ENCODE peak calls at places on chromosomes 13 and 19, in six cellular contexts. One of them, this sample, is unnamed.

GRCh38 chr13:65582160-65582559 is 1648.0 kb downstream of the PCDH9 start:
- DNase-seq in A549: no peak
- DNase-seq in fibroblast of pulmonary artery: no peak
- DNase-seq in GM12865: no peak
- DNase-seq in heart right ventricle: no peak
- DNase-seq in Peyer's patch: no peak
- DNase-seq in this sample: no peak

GRCh38 chr13:107669356-107669755 is 546.0 kb downstream of the LIG4 start:
- DNase-seq in A549: no peak
- DNase-seq in fibroblast of pulmonary artery: no peak
- DNase-seq in GM12865: no peak
- DNase-seq in heart right ventricle: no peak
- DNase-seq in Peyer's patch: no peak
- DNase-seq in this sample: peak; percentile 51

GRCh38 chr13:80030491-80030890 is 310.4 kb downstream of the SPRY2 start:
- DNase-seq in A549: no peak
- DNase-seq in fibroblast of pulmonary artery: peak; percentile 44
- DNase-seq in GM12865: peak; percentile 13
- DNase-seq in heart right ventricle: peak; percentile 30
- DNase-seq in Peyer's patch: no peak
- DNase-seq in this sample: peak; percentile 38

GRCh38 chr19:33641956-33642498 is 20.3 kb downstream of the CHST8 start:
- DNase-seq in A549: no peak
- DNase-seq in fibroblast of pulmonary artery: no peak
- DNase-seq in GM12865: no peak
- DNase-seq in heart right ventricle: no peak
- DNase-seq in Peyer's patch: no peak
- DNase-seq in this sample: no peak

GRCh38 chr19:29967623-29968022 is 25.6 kb downstream of the URI1 start:
- DNase-seq in A549: no peak
- DNase-seq in fibroblast of pulmonary artery: peak; percentile 57
- DNase-seq in GM12865: no peak
- DNase-seq in heart right ventricle: no peak
- DNase-seq in Peyer's patch: no peak
- DNase-seq in this sample: peak; percentile 78

GRCh38 chr19:35309481-35310279 is 17.7 kb downstream of the MAG start:
- DNase-seq in A549: no peak
- DNase-seq in fibroblast of pulmonary artery: peak; percentile 75
- DNase-seq in GM12865: no peak
- DNase-seq in heart right ventricle: peak; percentile 55
- DNase-seq in Peyer's patch: no peak
- DNase-seq in this sample: no peak

GRCh38 chr13:21637296-21637695 is 33.3 kb upstream of the MICU2 start:
- DNase-seq in A549: peak; percentile 50
- DNase-seq in fibroblast of pulmonary artery: peak; percentile 22
- DNase-seq in GM12865: peak; percentile 50
- DNase-seq in heart right ventricle: no peak
- DNase-seq in Peyer's patch: no peak
- DNase-seq in this sample: peak; percentile 24

GRCh38 chr13:102951808-102952207 is 106.0 kb downstream of the ERCC5 start:
- DNase-seq in A549: no peak
- DNase-seq in fibroblast of pulmonary artery: no peak
- DNase-seq in GM12865: no peak
- DNase-seq in heart right ventricle: no peak
- DNase-seq in Peyer's patch: no peak
- DNase-seq in this sample: no peak

GRCh38 chr19:29779921-29780320 is 31.9 kb upstream of the CCNE1 start:
- DNase-seq in A549: no peak
- DNase-seq in fibroblast of pulmonary artery: no peak
- DNase-seq in GM12865: peak; percentile 24
- DNase-seq in heart right ventricle: no peak
- DNase-seq in Peyer's patch: no peak
- DNase-seq in this sample: no peak

GRCh38 chr19:1062387-1063029 is 4.5 kb upstream of the ARHGAP45 start:
- DNase-seq in A549: no peak
- DNase-seq in fibroblast of pulmonary artery: no peak
- DNase-seq in GM12865: no peak
- DNase-seq in heart right ventricle: no peak
- DNase-seq in Peyer's patch: no peak
- DNase-seq in this sample: no peak

GRCh38 chr13:97582170-97582569 is 148.2 kb downstream of the RAP2A start:
- DNase-seq in A549: no peak
- DNase-seq in fibroblast of pulmonary artery: no peak
- DNase-seq in GM12865: peak; percentile 20
- DNase-seq in heart right ventricle: no peak
- DNase-seq in Peyer's patch: no peak
- DNase-seq in this sample: no peak

GRCh38 chr13:49810464-49810824 is 18.0 kb upstream of the KPNA3 start:
- DNase-seq in A549: no peak
- DNase-seq in fibroblast of pulmonary artery: no peak
- DNase-seq in GM12865: no peak
- DNase-seq in heart right ventricle: no peak
- DNase-seq in Peyer's patch: no peak
- DNase-seq in this sample: no peak

GRCh38 chr13:22825186-22825585 is 355.6 kb upstream of the SGCG start:
- DNase-seq in A549: no peak
- DNase-seq in fibroblast of pulmonary artery: no peak
- DNase-seq in GM12865: no peak
- DNase-seq in heart right ventricle: no peak
- DNase-seq in Peyer's patch: no peak
- DNase-seq in this sample: no peak

GRCh38 chr13:76331948-76332712 is 554.1 kb downstream of the KCTD12 start:
- DNase-seq in A549: no peak
- DNase-seq in fibroblast of pulmonary artery: peak; percentile 62
- DNase-seq in GM12865: no peak
- DNase-seq in heart right ventricle: no peak
- DNase-seq in Peyer's patch: no peak
- DNase-seq in this sample: no peak

GRCh38 chr13:99501952-99502310 is 659 bp downstream of the TM9SF2 start:
- DNase-seq in A549: no peak
- DNase-seq in fibroblast of pulmonary artery: peak; percentile 23
- DNase-seq in GM12865: peak; percentile 43
- DNase-seq in heart right ventricle: no peak
- DNase-seq in Peyer's patch: peak; percentile 39
- DNase-seq in this sample: peak; percentile 72

DNA sequence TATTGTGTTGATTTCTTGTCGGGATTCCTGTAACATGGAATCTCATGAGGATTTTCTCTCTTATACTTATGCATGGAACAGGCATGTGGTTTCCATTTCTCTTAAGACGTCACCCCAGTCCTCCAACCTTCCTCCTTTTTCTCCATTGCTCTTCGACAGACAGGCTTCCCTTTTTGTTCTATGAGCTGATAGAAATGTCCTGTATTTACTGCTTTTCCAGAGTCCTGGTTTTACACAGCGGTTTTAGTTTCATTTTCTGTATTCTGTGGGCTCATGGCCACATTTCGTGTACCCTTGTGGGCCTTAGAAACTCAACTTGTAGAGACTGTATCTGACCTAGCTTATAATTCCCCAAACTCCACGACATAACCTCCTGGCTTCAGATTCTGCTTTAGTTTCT is 113.1 kb downstream of the PAN3 start:
- DNase-seq in A549: no peak
- DNase-seq in fibroblast of pulmonary artery: no peak
- DNase-seq in GM12865: peak; percentile 15
- DNase-seq in heart right ventricle: no peak
- DNase-seq in Peyer's patch: no peak
- DNase-seq in this sample: no peak
- H3K4me3 ChIP-seq in A549: no peak overlapping the region
- H3K4me3 ChIP-seq in fibroblast of pulmonary artery: no peak overlapping the region
- H3K4me3 ChIP-seq in GM12865: no peak overlapping the region
- H3K4me3 ChIP-seq in heart right ventricle: no peak overlapping the region
- H3K4me3 ChIP-seq in Peyer's patch: no peak overlapping the region
- H3K4me3 ChIP-seq in this sample: no peak overlapping the region

GRCh38 chr13:100526299-100527030 is 62.1 kb downstream of the GGACT start:
- DNase-seq in A549: no peak
- DNase-seq in fibroblast of pulmonary artery: no peak
- DNase-seq in GM12865: no peak
- DNase-seq in heart right ventricle: no peak
- DNase-seq in Peyer's patch: no peak
- DNase-seq in this sample: no peak
- H3K4me3 ChIP-seq in A549: no peak overlapping the region
- H3K4me3 ChIP-seq in fibroblast of pulmonary artery: no peak overlapping the region
- H3K4me3 ChIP-seq in GM12865: no peak overlapping the region
- H3K4me3 ChIP-seq in heart right ventricle: no peak overlapping the region
- H3K4me3 ChIP-seq in Peyer's patch: no peak overlapping the region
- H3K4me3 ChIP-seq in this sample: no peak overlapping the region

GRCh38 chr19:55092423-55093318 is 17.0 kb downstream of the EPS8L1 start:
- DNase-seq in A549: no peak
- DNase-seq in fibroblast of pulmonary artery: no peak
- DNase-seq in GM12865: no peak
- DNase-seq in heart right ventricle: no peak
- DNase-seq in Peyer's patch: no peak
- DNase-seq in this sample: no peak
- H3K4me3 ChIP-seq in A549: no peak overlapping the region
- H3K4me3 ChIP-seq in fibroblast of pulmonary artery: no peak overlapping the region
- H3K4me3 ChIP-seq in GM12865: no peak overlapping the region
- H3K4me3 ChIP-seq in heart right ventricle: no peak overlapping the region
- H3K4me3 ChIP-seq in Peyer's patch: no peak overlapping the region
- H3K4me3 ChIP-seq in this sample: no peak overlapping the region

GRCh38 chr19:10602330-10603083 is 15.4 kb upstream of the AP1M2 start:
- DNase-seq in A549: peak; percentile 83
- DNase-seq in fibroblast of pulmonary artery: peak; percentile 68
- DNase-seq in GM12865: peak; percentile 87
- DNase-seq in heart right ventricle: peak; percentile 87
- DNase-seq in Peyer's patch: peak; percentile 88
- DNase-seq in this sample: peak; percentile 89

GRCh38 chr19:10600149-10600548 is 13.0 kb upstream of the AP1M2 start:
- DNase-seq in A549: no peak
- DNase-seq in fibroblast of pulmonary artery: no peak
- DNase-seq in GM12865: no peak
- DNase-seq in heart right ventricle: no peak
- DNase-seq in Peyer's patch: no peak
- DNase-seq in this sample: no peak

GRCh38 chr19:10603873-10604459 is 16.9 kb upstream of the AP1M2 start:
- DNase-seq in A549: no peak
- DNase-seq in fibroblast of pulmonary artery: peak; percentile 21
- DNase-seq in GM12865: peak; percentile 79
- DNase-seq in heart right ventricle: no peak
- DNase-seq in Peyer's patch: peak; percentile 52
- DNase-seq in this sample: no peak

GRCh38 chr19:10603084-10603872 is 16.2 kb upstream of the AP1M2 start:
- DNase-seq in A549: no peak
- DNase-seq in fibroblast of pulmonary artery: no peak
- DNase-seq in GM12865: peak; percentile 90
- DNase-seq in heart right ventricle: peak; percentile 67
- DNase-seq in Peyer's patch: peak; percentile 93
- DNase-seq in this sample: no peak

GRCh38 chr19:10601999-10602329 is 14.9 kb upstream of the AP1M2 start:
- DNase-seq in A549: no peak
- DNase-seq in fibroblast of pulmonary artery: no peak
- DNase-seq in GM12865: no peak
- DNase-seq in heart right ventricle: no peak
- DNase-seq in Peyer's patch: no peak
- DNase-seq in this sample: no peak
- H3K4me3 ChIP-seq in A549: peak overlapping the region; percentile 95
- H3K4me3 ChIP-seq in fibroblast of pulmonary artery: no peak overlapping the region
- H3K4me3 ChIP-seq in GM12865: no peak overlapping the region
- H3K4me3 ChIP-seq in heart right ventricle: peak overlapping the region; percentile 99
- H3K4me3 ChIP-seq in Peyer's patch: peak overlapping the region; percentile 93
- H3K4me3 ChIP-seq in this sample: peak overlapping the region; percentile 21

GRCh38 chr13:106213028-106213427 is 322.4 kb downstream of the EFNB2 start:
- DNase-seq in A549: no peak
- DNase-seq in fibroblast of pulmonary artery: no peak
- DNase-seq in GM12865: no peak
- DNase-seq in heart right ventricle: no peak
- DNase-seq in Peyer's patch: no peak
- DNase-seq in this sample: no peak

GRCh38 chr13:106210327-106210726 is 325.1 kb downstream of the EFNB2 start:
- DNase-seq in A549: no peak
- DNase-seq in fibroblast of pulmonary artery: peak; percentile 21
- DNase-seq in GM12865: no peak
- DNase-seq in heart right ventricle: no peak
- DNase-seq in Peyer's patch: no peak
- DNase-seq in this sample: no peak

DNA sequence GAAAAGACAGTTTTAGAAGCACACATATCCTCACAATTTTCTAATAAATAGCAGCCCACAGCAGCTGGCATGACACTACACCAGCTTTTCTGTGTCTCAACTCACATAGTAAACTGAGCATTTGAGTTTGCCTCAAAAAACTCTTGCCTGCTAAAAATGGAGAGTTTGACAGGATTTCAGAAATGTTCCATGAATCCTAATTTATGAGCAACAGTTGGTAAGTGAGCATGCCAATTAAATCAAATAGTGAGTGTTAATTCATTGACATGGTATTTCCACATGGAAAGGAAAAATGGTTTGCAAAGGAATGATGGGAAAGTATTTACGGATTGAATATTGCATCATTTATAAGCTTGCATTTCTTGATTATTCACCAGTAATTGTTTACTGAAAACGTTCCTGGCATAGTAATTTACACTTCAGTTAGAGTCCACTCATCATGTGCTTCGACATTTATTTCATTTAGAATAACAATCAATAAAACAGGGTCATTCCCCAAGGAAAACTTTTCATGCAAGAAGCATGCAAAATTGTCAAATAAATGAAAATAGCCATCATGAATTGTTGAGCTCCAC is 322.9 kb downstream of the EFNB2 start:
- DNase-seq in A549: no peak
- DNase-seq in fibroblast of pulmonary artery: no peak
- DNase-seq in GM12865: no peak
- DNase-seq in heart right ventricle: no peak
- DNase-seq in Peyer's patch: no peak
- DNase-seq in this sample: no peak
- H3K4me3 ChIP-seq in A549: no peak overlapping the region
- H3K4me3 ChIP-seq in fibroblast of pulmonary artery: no peak overlapping the region
- H3K4me3 ChIP-seq in GM12865: no peak overlapping the region
- H3K4me3 ChIP-seq in heart right ventricle: no peak overlapping the region
- H3K4me3 ChIP-seq in Peyer's patch: no peak overlapping the region
- H3K4me3 ChIP-seq in this sample: no peak overlapping the region

GRCh38 chr19:8459095-8459494 is 14.3 kb downstream of the HNRNPM start:
- DNase-seq in A549: no peak
- DNase-seq in fibroblast of pulmonary artery: no peak
- DNase-seq in GM12865: no peak
- DNase-seq in heart right ventricle: no peak
- DNase-seq in Peyer's patch: no peak
- DNase-seq in this sample: no peak
- H3K4me3 ChIP-seq in A549: peak overlapping the region; percentile 16
- H3K4me3 ChIP-seq in fibroblast of pulmonary artery: no peak overlapping the region
- H3K4me3 ChIP-seq in GM12865: no peak overlapping the region
- H3K4me3 ChIP-seq in heart right ventricle: peak overlapping the region; percentile 10
- H3K4me3 ChIP-seq in Peyer's patch: no peak overlapping the region
- H3K4me3 ChIP-seq in this sample: peak overlapping the region; percentile 61